ENCODE peak calls at places on chromosomes 4 and X, in six cellular contexts. A, I, T, X, Y and R are unnamed samples.

GRCh38 chrX:154458954-154459829 is 1.1 kb downstream of the PLXNA3 start:
- DNase-seq in A (no peak), I (no peak), T (peak), X (no peak), Y (no peak), R (peak)

GRCh38 chrX:148601034-148601433 is 100.6 kb downstream of the AFF2 start:
- DNase-seq in A (no peak), I (peak), T (no peak), X (no peak), Y (no peak), R (no peak)

GRCh38 chr4:147754037-147754445 is 22.2 kb downstream of the ARHGAP10 start:
- DNase-seq in A (no peak), I (peak), T (no peak), X (no peak), Y (peak), R (peak)

GRCh38 chr4:121150003-121150402 is 14.1 kb downstream of the TNIP3 start:
- DNase-seq in A (no peak), I (no peak), T (no peak), X (no peak), Y (no peak), R (no peak)

GRCh38 chr4:25081866-25082471 is 51.2 kb upstream of the LGI2 start:
- DNase-seq in A (no peak), I (no peak), T (peak), X (no peak), Y (no peak), R (no peak)

GRCh38 chr4:40842725-40843401 is 93.1 kb downstream of the NSUN7 start:
- DNase-seq in A (no peak), I (no peak), T (no peak), X (no peak), Y (no peak), R (no peak)

GRCh38 chrX:13085533-13085932 is 41.1 kb upstream of the FAM9C start:
- DNase-seq in A (peak), I (no peak), T (no peak), X (no peak), Y (no peak), R (no peak)

GRCh38 chr4:150342945-150343344 is 239.0 kb upstream of the MAB21L2 start:
- DNase-seq in A (no peak), I (no peak), T (no peak), X (no peak), Y (no peak), R (no peak)

GRCh38 chr4:180827610-180828009 is 1415.6 kb upstream of the TENM3 start:
- DNase-seq in A (no peak), I (peak), T (no peak), X (peak), Y (no peak), R (peak)

GRCh38 chr4:180828455-180829018 is 1414.7 kb upstream of the TENM3 start:
- DNase-seq in A (no peak), I (peak), T (no peak), X (no peak), Y (peak), R (peak)

GRCh38 chr4:180827193-180827592 is 1416.0 kb upstream of the TENM3 start:
- DNase-seq in A (no peak), I (peak), T (no peak), X (no peak), Y (no peak), R (no peak)

DNA sequence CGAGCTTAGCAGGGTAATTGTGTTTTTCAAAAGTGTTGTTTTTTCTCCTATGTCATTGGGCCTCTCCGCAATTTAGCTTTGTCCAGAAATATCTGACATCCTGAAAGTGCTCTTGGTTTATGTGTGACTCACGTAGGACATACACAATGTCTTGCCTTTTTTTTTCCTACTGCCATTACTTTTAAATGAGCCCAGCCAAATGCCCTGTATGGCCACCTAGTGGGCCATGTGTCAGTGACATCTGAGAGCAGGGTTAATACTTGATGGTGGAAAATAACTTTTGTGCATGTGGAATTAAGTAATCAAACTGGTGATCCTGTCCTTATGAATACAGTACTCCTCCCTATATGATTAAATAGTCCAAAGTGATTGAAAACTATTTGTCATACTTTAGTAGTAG is 1411.1 kb upstream of the TENM3 start:
- DNase-seq in A (no peak), I (no peak), T (no peak), X (no peak), Y (no peak), R (no peak)
- TF ChIP-seq CTCF in A (no peak), I (peak), T (no peak), X (peak), Y (no peak), R (peak)

GRCh38 chrX:51643377-51643776 is 24.7 kb upstream of the CENPVL3 start:
- DNase-seq in A (no peak), I (no peak), T (no peak), X (no peak), Y (no peak), R (no peak)

DNA sequence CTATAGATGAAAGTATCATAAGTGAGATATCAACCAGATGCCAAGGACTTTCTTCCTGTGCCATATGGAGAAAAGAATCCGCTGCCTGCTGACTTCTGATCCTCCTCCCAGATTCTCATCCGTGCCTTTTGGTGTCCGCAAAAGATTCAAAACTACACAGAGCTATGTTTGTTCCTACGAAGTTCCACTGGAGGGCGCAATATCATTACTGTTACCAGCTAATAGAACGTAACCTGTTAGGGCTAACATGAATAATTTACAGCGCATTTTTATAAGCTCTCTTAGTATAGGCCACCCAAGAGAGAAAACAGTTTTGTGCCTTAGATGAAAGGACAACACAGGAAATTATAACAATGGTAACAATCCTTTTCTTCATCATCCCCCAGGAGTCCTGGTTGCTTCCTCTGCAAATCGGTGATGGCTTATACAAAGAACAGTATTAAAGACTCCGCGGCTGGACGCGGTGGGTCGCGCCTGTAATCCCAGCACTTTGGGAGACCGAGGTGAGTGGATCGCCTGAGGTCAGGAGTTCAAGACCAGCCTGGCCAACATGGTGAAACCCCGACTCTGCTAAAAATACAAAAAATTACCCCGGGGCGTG is 22.8 kb upstream of the CENPVL3 start:
- DNase-seq in A (no peak), I (peak), T (no peak), X (peak), Y (peak), R (peak)
- TF ChIP-seq CTCF in A (peak), I (peak), T (no peak), X (peak), Y (peak), R (peak)

GRCh38 chrX:98412058-98412457 is 1528.3 kb downstream of the RPA4 start:
- DNase-seq in A (no peak), I (no peak), T (no peak), X (no peak), Y (no peak), R (no peak)

GRCh38 chrX:98405376-98405775 is 1521.7 kb downstream of the RPA4 start:
- DNase-seq in A (no peak), I (no peak), T (no peak), X (no peak), Y (no peak), R (peak)

DNA sequence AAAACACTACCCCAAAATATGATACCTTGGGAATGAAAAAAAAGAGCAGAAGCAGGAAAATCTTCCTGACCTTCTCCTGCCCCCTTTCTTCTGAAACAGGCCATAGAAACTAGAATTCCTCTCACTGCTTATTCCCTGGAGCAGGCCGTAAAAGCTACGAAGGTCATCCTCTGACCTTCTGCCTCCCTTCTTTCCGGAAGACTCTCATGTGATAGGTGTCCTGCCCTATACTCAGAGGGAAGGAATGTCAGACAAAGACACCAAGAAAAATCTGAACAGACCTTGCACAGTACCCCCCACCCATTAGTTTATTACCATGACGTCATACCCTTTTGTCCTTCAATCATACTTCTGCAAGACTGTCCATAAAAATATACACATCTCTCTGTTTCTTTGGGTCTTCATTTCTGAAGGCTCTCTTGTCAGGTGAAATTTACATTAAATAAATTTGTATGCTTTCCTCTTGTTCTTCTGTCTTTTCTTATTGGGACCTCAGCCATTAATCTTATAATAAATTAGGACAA is 1523.9 kb downstream of the RPA4 start:
- DNase-seq in A (no peak), I (no peak), T (no peak), X (no peak), Y (no peak), R (no peak)
- TF ChIP-seq CTCF in A (no peak), I (no peak), T (no peak), X (no peak), Y (no peak), R (no peak)

GRCh38 chr4:140641789-140642439 is 73.2 kb upstream of the UCP1 start:
- DNase-seq in A (no peak), I (peak), T (no peak), X (peak), Y (no peak), R (no peak)
- TF ChIP-seq CTCF in A (peak), I (peak), T (no peak), X (peak), Y (no peak), R (no peak)

GRCh38 chr4:83284161-83285021 is at the start of gene COQ2:
- DNase-seq in A (peak), I (peak), T (peak), X (peak), Y (peak), R (peak)
- TF ChIP-seq CTCF in A (peak), I (no peak), T (peak), X (peak), Y (no peak), R (peak)

DNA sequence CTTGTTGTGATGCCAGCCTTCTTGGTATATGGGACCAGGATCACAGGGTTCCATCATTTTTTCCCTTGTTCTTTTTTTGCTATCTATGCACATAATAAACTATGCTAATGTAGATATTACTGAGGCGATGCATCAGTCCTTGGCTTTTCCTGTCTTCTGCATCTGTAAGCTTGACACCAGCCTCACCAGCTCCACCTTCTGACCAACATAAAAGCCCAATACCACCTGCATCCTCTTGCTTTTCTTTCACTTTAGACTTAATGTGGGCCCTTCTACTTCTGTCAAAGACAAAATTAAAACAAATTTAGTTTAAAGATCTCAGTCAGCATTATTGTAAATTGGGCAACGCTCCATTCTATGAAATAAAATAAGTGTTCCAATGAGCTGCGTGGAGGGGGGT is 1718.8 kb upstream of the PCDH10 start:
- DNase-seq in A (no peak), I (no peak), T (no peak), X (no peak), Y (no peak), R (no peak)
- TF ChIP-seq CTCF in A (no peak), I (no peak), T (no peak), X (peak), Y (no peak), R (no peak)

DNA sequence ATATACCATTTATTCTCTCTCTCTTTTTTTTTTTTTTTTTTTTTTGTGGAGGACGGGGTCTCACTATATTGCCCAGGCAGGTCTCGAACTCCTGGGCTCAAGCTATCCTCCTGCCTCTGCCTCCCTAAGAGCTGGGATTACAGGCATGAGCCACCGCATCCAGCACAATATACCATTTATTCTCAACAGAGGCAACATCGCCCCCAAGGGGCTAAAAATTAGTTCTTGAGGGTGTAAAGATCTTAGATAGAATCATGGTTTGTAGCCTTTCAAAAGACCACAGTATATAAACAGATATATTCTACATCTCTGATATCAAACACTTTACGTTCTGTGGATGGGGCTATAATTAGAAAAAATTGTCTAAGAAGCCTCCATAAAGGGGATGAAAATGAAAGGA is 39.8 kb upstream of the TCEAL2 start:
- DNase-seq in A (no peak), I (no peak), T (no peak), X (no peak), Y (no peak), R (peak)
- TF ChIP-seq CTCF in A (no peak), I (no peak), T (no peak), X (peak), Y (no peak), R (peak)

DNA sequence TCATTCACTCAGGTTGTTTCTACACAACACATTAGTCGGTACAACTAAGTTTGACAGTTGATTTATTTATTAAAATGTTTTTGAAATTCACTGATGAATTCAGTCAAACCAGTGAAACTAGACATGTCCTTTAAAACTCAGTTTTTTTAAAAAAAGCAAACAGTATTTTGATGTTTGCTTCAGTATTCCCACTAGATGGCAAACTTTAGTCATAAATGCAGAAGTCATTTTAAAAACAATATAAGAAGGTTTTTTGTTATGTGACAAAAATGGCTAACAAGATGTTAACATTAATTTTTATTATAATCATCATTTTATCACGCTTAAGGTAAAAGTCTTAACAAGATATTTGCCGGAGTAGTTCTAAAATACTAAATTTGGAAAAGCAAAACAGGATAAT is 1337.8 kb upstream of the DIAPH2 start:
- DNase-seq in A (no peak), I (peak), T (no peak), X (no peak), Y (no peak), R (no peak)
- TF ChIP-seq CTCF in A (no peak), I (peak), T (no peak), X (peak), Y (no peak), R (peak)

GRCh38 chrX:119292445-119292844 is 56.4 kb downstream of the PGRMC1 start:
- DNase-seq in A (no peak), I (peak), T (no peak), X (no peak), Y (no peak), R (peak)
- TF ChIP-seq CTCF in A (no peak), I (peak), T (no peak), X (peak), Y (peak), R (peak)